ENCODE peak calls at places on chromosomes 2 and 18, in five cellular contexts. One of them, this sample, is unnamed.

GRCh38 chr2:157809212-157809611 is 66.9 kb downstream of the ACVR1 start:
- DNase-seq in astrocyte of the cerebellum: peak; percentile 68
- DNase-seq in NCI-H1092: no peak
- DNase-seq in naive B cell: no peak
- DNase-seq in H9: no peak
- DNase-seq in this sample: no peak

GRCh38 chr2:214169736-214170135 is 241.1 kb upstream of the VWC2L start:
- DNase-seq in astrocyte of the cerebellum: peak; percentile 69
- DNase-seq in NCI-H1092: no peak
- DNase-seq in naive B cell: no peak
- DNase-seq in H9: no peak
- DNase-seq in this sample: no peak

GRCh38 chr2:226760412-226761194 is 39.0 kb downstream of the IRS1 start:
- DNase-seq in astrocyte of the cerebellum: peak; percentile 61
- DNase-seq in NCI-H1092: no peak
- DNase-seq in naive B cell: no peak
- DNase-seq in H9: no peak
- DNase-seq in this sample: no peak

GRCh38 chr18:42654561-42654960 is 460.9 kb downstream of the RIT2 start:
- DNase-seq in astrocyte of the cerebellum: no peak
- DNase-seq in NCI-H1092: no peak
- DNase-seq in naive B cell: no peak
- DNase-seq in H9: no peak
- DNase-seq in this sample: no peak

GRCh38 chr2:125456851-125457250 is 1199.1 kb upstream of the GYPC start:
- DNase-seq in astrocyte of the cerebellum: no peak
- DNase-seq in NCI-H1092: peak; percentile 50
- DNase-seq in naive B cell: no peak
- DNase-seq in H9: no peak
- DNase-seq in this sample: no peak

GRCh38 chr18:26406294-26406693 is 142.1 kb downstream of the KCTD1 start:
- DNase-seq in astrocyte of the cerebellum: no peak
- DNase-seq in NCI-H1092: no peak
- DNase-seq in naive B cell: no peak
- DNase-seq in H9: no peak
- DNase-seq in this sample: no peak

GRCh38 chr2:158989165-158989564 is 20.7 kb downstream of the TANC1 start:
- DNase-seq in astrocyte of the cerebellum: no peak
- DNase-seq in NCI-H1092: no peak
- DNase-seq in naive B cell: no peak
- DNase-seq in H9: no peak
- DNase-seq in this sample: no peak

GRCh38 chr2:109475531-109476210 is 138.1 kb downstream of the SEPTIN10 start:
- DNase-seq in astrocyte of the cerebellum: peak; percentile 36
- DNase-seq in NCI-H1092: no peak
- DNase-seq in naive B cell: no peak
- DNase-seq in H9: no peak
- DNase-seq in this sample: no peak

GRCh38 chr2:23436346-23437099 is 51.5 kb downstream of the KLHL29 start:
- DNase-seq in astrocyte of the cerebellum: no peak
- DNase-seq in NCI-H1092: no peak
- DNase-seq in naive B cell: no peak
- DNase-seq in H9: peak; percentile 74
- DNase-seq in this sample: no peak

GRCh38 chr18:57210711-57211411 is 64.0 kb downstream of the BOD1L2 start:
- DNase-seq in astrocyte of the cerebellum: no peak
- DNase-seq in NCI-H1092: no peak
- DNase-seq in naive B cell: no peak
- DNase-seq in H9: no peak
- DNase-seq in this sample: no peak

GRCh38 chr2:152236191-152236925 is 60.8 kb upstream of the STAM2 start:
- DNase-seq in astrocyte of the cerebellum: no peak
- DNase-seq in NCI-H1092: no peak
- DNase-seq in naive B cell: no peak
- DNase-seq in H9: no peak
- DNase-seq in this sample: no peak

GRCh38 chr18:58596265-58596681 is 32.6 kb downstream of the ALPK2 start:
- DNase-seq in astrocyte of the cerebellum: no peak
- DNase-seq in NCI-H1092: no peak
- DNase-seq in naive B cell: no peak
- DNase-seq in H9: no peak
- DNase-seq in this sample: no peak

GRCh38 chr2:229492034-229492433 is 220.9 kb upstream of the PID1 start:
- DNase-seq in astrocyte of the cerebellum: no peak
- DNase-seq in NCI-H1092: no peak
- DNase-seq in naive B cell: no peak
- DNase-seq in H9: no peak
- DNase-seq in this sample: no peak

GRCh38 chr2:46333912-46334311 is 36.7 kb downstream of the EPAS1 start:
- DNase-seq in astrocyte of the cerebellum: no peak
- DNase-seq in NCI-H1092: no peak
- DNase-seq in naive B cell: no peak
- DNase-seq in H9: no peak
- DNase-seq in this sample: no peak

GRCh38 chr2:184799386-184799785 is 201.1 kb downstream of the ZNF804A start:
- DNase-seq in astrocyte of the cerebellum: no peak
- DNase-seq in NCI-H1092: no peak
- DNase-seq in naive B cell: no peak
- DNase-seq in H9: no peak
- DNase-seq in this sample: no peak

GRCh38 chr2:11024010-11024615 is 112.4 kb downstream of the KCNF1 start:
- DNase-seq in astrocyte of the cerebellum: no peak
- DNase-seq in NCI-H1092: no peak
- DNase-seq in naive B cell: no peak
- DNase-seq in H9: no peak
- DNase-seq in this sample: no peak

GRCh38 chr2:168160897-168161296 is 86.5 kb downstream of the STK39 start:
- DNase-seq in astrocyte of the cerebellum: no peak
- DNase-seq in NCI-H1092: no peak
- DNase-seq in naive B cell: no peak
- DNase-seq in H9: peak; percentile 53
- DNase-seq in this sample: no peak

GRCh38 chr18:52060612-52061259 is 279.3 kb upstream of the DCC start:
- DNase-seq in astrocyte of the cerebellum: no peak
- DNase-seq in NCI-H1092: no peak
- DNase-seq in naive B cell: no peak
- DNase-seq in H9: peak; percentile 41
- DNase-seq in this sample: no peak

GRCh38 chr18:26655010-26655613 is 106.8 kb upstream of the KCTD1 start:
- DNase-seq in astrocyte of the cerebellum: no peak
- DNase-seq in NCI-H1092: no peak
- DNase-seq in naive B cell: no peak
- DNase-seq in H9: no peak
- DNase-seq in this sample: no peak

GRCh38 chr18:23689031-23689615 is at the start of gene LAMA3:
- DNase-seq in astrocyte of the cerebellum: no peak
- DNase-seq in NCI-H1092: peak; percentile 19
- DNase-seq in naive B cell: peak; percentile 13
- DNase-seq in H9: no peak
- DNase-seq in this sample: no peak

GRCh38 chr2:194087569-194087968 is 1569.5 kb upstream of the SLC39A10 start:
- DNase-seq in astrocyte of the cerebellum: no peak
- DNase-seq in NCI-H1092: no peak
- DNase-seq in naive B cell: no peak
- DNase-seq in H9: no peak
- DNase-seq in this sample: no peak

GRCh38 chr2:3738454-3738853 is 35.1 kb downstream of the DCDC2C start:
- DNase-seq in astrocyte of the cerebellum: no peak
- DNase-seq in NCI-H1092: no peak
- DNase-seq in naive B cell: no peak
- DNase-seq in H9: peak; percentile 50
- DNase-seq in this sample: no peak

GRCh38 chr2:61707984-61708852 is 145.6 kb downstream of the FAM161A start:
- DNase-seq in astrocyte of the cerebellum: no peak
- DNase-seq in NCI-H1092: peak; percentile 74
- DNase-seq in naive B cell: no peak
- DNase-seq in H9: no peak
- DNase-seq in this sample: no peak

GRCh38 chr2:238513346-238513745 is 86.6 kb downstream of the ASB1 start:
- DNase-seq in astrocyte of the cerebellum: no peak
- DNase-seq in NCI-H1092: no peak
- DNase-seq in naive B cell: no peak
- DNase-seq in H9: peak; percentile 68
- DNase-seq in this sample: no peak

GRCh38 chr2:86038291-86039081 is 67.2 kb downstream of the POLR1A start:
- DNase-seq in astrocyte of the cerebellum: no peak
- DNase-seq in NCI-H1092: no peak
- DNase-seq in naive B cell: peak; percentile 57
- DNase-seq in H9: no peak
- DNase-seq in this sample: peak; percentile 53

GRCh38 chr2:127662937-127663565 is 12.3 kb downstream of the LIMS2 start:
- DNase-seq in astrocyte of the cerebellum: no peak
- DNase-seq in NCI-H1092: no peak
- DNase-seq in naive B cell: no peak
- DNase-seq in H9: peak; percentile 25
- DNase-seq in this sample: no peak

GRCh38 chr18:45998244-45998643 is 31.1 kb upstream of the EPG5 start:
- DNase-seq in astrocyte of the cerebellum: no peak
- DNase-seq in NCI-H1092: no peak
- DNase-seq in naive B cell: no peak
- DNase-seq in H9: no peak
- DNase-seq in this sample: peak; percentile 10

GRCh38 chr2:85584857-85585780 is 888 bp downstream of the VAMP5 start:
- DNase-seq in astrocyte of the cerebellum: no peak
- DNase-seq in NCI-H1092: no peak
- DNase-seq in naive B cell: peak; percentile 14
- DNase-seq in H9: no peak
- DNase-seq in this sample: no peak

GRCh38 chr2:42202299-42203008 is 33.3 kb downstream of the EML4 start:
- DNase-seq in astrocyte of the cerebellum: no peak
- DNase-seq in NCI-H1092: no peak
- DNase-seq in naive B cell: no peak
- DNase-seq in H9: no peak
- DNase-seq in this sample: no peak

GRCh38 chr2:8657423-8658062 is 24.3 kb upstream of the ID2 start:
- DNase-seq in astrocyte of the cerebellum: no peak
- DNase-seq in NCI-H1092: no peak
- DNase-seq in naive B cell: no peak
- DNase-seq in H9: no peak
- DNase-seq in this sample: no peak

GRCh38 chr2:8623958-8624591 is 57.8 kb upstream of the ID2 start:
- DNase-seq in astrocyte of the cerebellum: no peak
- DNase-seq in NCI-H1092: no peak
- DNase-seq in naive B cell: no peak
- DNase-seq in H9: no peak
- DNase-seq in this sample: no peak

GRCh38 chr2:236572482-236572881 is 2.9 kb downstream of the ACKR3 start:
- DNase-seq in astrocyte of the cerebellum: no peak
- DNase-seq in NCI-H1092: no peak
- DNase-seq in naive B cell: no peak
- DNase-seq in H9: no peak
- DNase-seq in this sample: no peak

GRCh38 chr2:130316596-130316995 is 26.1 kb upstream of the IMP4 start:
- DNase-seq in astrocyte of the cerebellum: no peak
- DNase-seq in NCI-H1092: no peak
- DNase-seq in naive B cell: no peak
- DNase-seq in H9: no peak
- DNase-seq in this sample: no peak

GRCh38 chr2:26008851-26009566 is 24.9 kb upstream of the RAB10 start:
- DNase-seq in astrocyte of the cerebellum: no peak
- DNase-seq in NCI-H1092: no peak
- DNase-seq in naive B cell: no peak
- DNase-seq in H9: no peak
- DNase-seq in this sample: no peak

GRCh38 chr2:28643911-28644334 is 107.7 kb upstream of the PPP1CB start:
- DNase-seq in astrocyte of the cerebellum: peak; percentile 89
- DNase-seq in NCI-H1092: no peak
- DNase-seq in naive B cell: no peak
- DNase-seq in H9: no peak
- DNase-seq in this sample: no peak

GRCh38 chr2:181231151-181231550 is 226.0 kb upstream of the ITGA4 start:
- DNase-seq in astrocyte of the cerebellum: no peak
- DNase-seq in NCI-H1092: no peak
- DNase-seq in naive B cell: no peak
- DNase-seq in H9: no peak
- DNase-seq in this sample: no peak

GRCh38 chr2:79529636-79530035 is 16.8 kb downstream of the CTNNA2 start:
- DNase-seq in astrocyte of the cerebellum: peak; percentile 5
- DNase-seq in NCI-H1092: no peak
- DNase-seq in naive B cell: no peak
- DNase-seq in H9: no peak
- DNase-seq in this sample: no peak

GRCh38 chr18:35110554-35111058 is 69.4 kb downstream of the MAPRE2 start:
- DNase-seq in astrocyte of the cerebellum: no peak
- DNase-seq in NCI-H1092: no peak
- DNase-seq in naive B cell: no peak
- DNase-seq in H9: no peak
- DNase-seq in this sample: no peak